ENCODE peak calls at places on chromosomes 5 and 9, in six cellular contexts. R, S, E, U, X and F are unnamed samples.

GRCh38 chr5:123207852-123208251 is 118.8 kb downstream of the PRDM6 start:
- DNase-seq in R (no peak), S (no peak), E (no peak), U (no peak), X (no peak), F (no peak)

GRCh38 chr9:81661339-81661738 is 28.0 kb downstream of the TLE1 start:
- DNase-seq in R (no peak), S (no peak), E (no peak), U (peak; percentile 25), X (no peak), F (peak; percentile 23)

GRCh38 chr9:121498150-121498486 is 1.5 kb downstream of the GGTA1 start:
- DNase-seq in R (peak; percentile 41), S (peak; percentile 85), E (peak; percentile 71), U (peak; percentile 90), X (peak; percentile 63), F (peak; percentile 46)

GRCh38 chr9:110303136-110303535 is 34.5 kb downstream of the TXNDC8 start:
- DNase-seq in R (peak; percentile 25), S (no peak), E (no peak), U (no peak), X (no peak), F (no peak)

GRCh38 chr5:145478651-145479050 is 356.5 kb downstream of the PRELID2 start:
- DNase-seq in R (no peak), S (no peak), E (no peak), U (no peak), X (no peak), F (no peak)

GRCh38 chr9:107681988-107682387 is 192.4 kb upstream of the KLF4 start:
- DNase-seq in R (no peak), S (no peak), E (no peak), U (no peak), X (no peak), F (no peak)

GRCh38 chr9:34610434-34611206 is 1.3 kb downstream of the RPP25L start:
- DNase-seq in R (no peak), S (no peak), E (no peak), U (no peak), X (no peak), F (no peak)

GRCh38 chr5:32543291-32543690 is 42.1 kb upstream of the SUB1 start:
- DNase-seq in R (no peak), S (no peak), E (no peak), U (no peak), X (no peak), F (no peak)

GRCh38 chr5:1513326-1514026 is 10.3 kb downstream of the LPCAT1 start:
- DNase-seq in R (no peak), S (no peak), E (no peak), U (no peak), X (no peak), F (no peak)

GRCh38 chr9:133472753-133473378 is 6.0 kb downstream of the SLC2A6 start:
- DNase-seq in R (no peak), S (no peak), E (no peak), U (no peak), X (no peak), F (no peak)